ENCODE peak calls at places on chromosomes 1 and 21, in four cellular contexts. G, O, M and I are unnamed samples. For H3K79me2, the result is how much of the 10 kb centered on the place peaks cover.

GRCh38 chr1:160070243-160071163 is 543 bp upstream of the KCNJ10 start:
- DNase-seq in G (peak), M (peak), O (no peak), I (peak)

GRCh38 chr1:228378453-228379164 is 28.0 kb downstream of the TRIM11 start:
- DNase-seq in O (no peak), G (no peak), M (peak), I (peak)

GRCh38 chr1:90579212-90579802 is 137.8 kb downstream of the BARHL2 start:
- DNase-seq in G (peak), O (no peak), M (peak), I (peak)

GRCh38 chr1:87786218-87786617 is 457.5 kb downstream of the LMO4 start:
- DNase-seq in M (no peak), O (no peak), G (no peak), I (no peak)

GRCh38 chr1:63051886-63052285 is 268.0 kb downstream of the ATG4C start:
- DNase-seq in G (no peak), M (no peak), O (no peak), I (no peak)

GRCh38 chr1:999797-1000356 is at the start of gene HES4:
- DNase-seq in O (no peak), G (peak), M (peak), I (peak)

GRCh38 chr1:98388431-98388830 is 273.1 kb upstream of the SNX7 start:
- DNase-seq in M (no peak), G (no peak), O (peak), I (no peak)

GRCh38 chr1:184212649-184213314 is 161.3 kb downstream of the TSEN15 start:
- DNase-seq in G (no peak), M (no peak), O (no peak), I (no peak)

GRCh38 chr1:96236156-96236739 is 485.3 kb upstream of the PTBP2 start:
- DNase-seq in O (no peak), G (peak), M (peak), I (peak)

GRCh38 chr1:60963167-60963909 is 119.0 kb upstream of the NFIA start:
- DNase-seq in M (no peak), O (no peak), G (no peak), I (no peak)

GRCh38 chr1:87335175-87335992 is 6.7 kb downstream of the LMO4 start:
- DNase-seq in G (peak), M (peak), O (no peak), I (peak)

GRCh38 chr1:221874285-221875003 is 132.6 kb upstream of the DUSP10 start:
- DNase-seq in G (no peak), O (no peak), M (no peak), I (no peak)

GRCh38 chr1:162040657-162041056 is 17.0 kb upstream of the OLFML2B start:
- DNase-seq in M (no peak), O (no peak), G (peak), I (no peak)

GRCh38 chr1:167849656-167850055 is 64.3 kb downstream of the ADCY10 start:
- DNase-seq in O (no peak), G (no peak), M (no peak), I (no peak)

GRCh38 chr1:153795325-153795837 is 20.2 kb downstream of the SLC27A3 start:
- DNase-seq in O (no peak), M (no peak), G (no peak), I (no peak)

GRCh38 chr1:89425056-89425455 is 61.2 kb downstream of the GBP6 start:
- DNase-seq in M (no peak), G (no peak), O (no peak), I (no peak)

GRCh38 chr1:46818591-46818990 is 19.7 kb downstream of the CYP4B1 start:
- DNase-seq in M (no peak), G (no peak), O (no peak), I (no peak)

GRCh38 chr1:115506523-115507255 is 135.1 kb upstream of the VANGL1 start:
- DNase-seq in O (no peak), M (no peak), G (no peak), I (no peak)

GRCh38 chr1:226719596-226720386 is 19.3 kb downstream of the ITPKB start:
- DNase-seq in G (no peak), O (no peak), M (no peak), I (no peak)

GRCh38 chr1:84122780-84123382 is 21.2 kb upstream of the PRKACB start:
- DNase-seq in M (peak), G (peak), O (no peak), I (peak)

GRCh38 chr1:41371630-41372599 is 10.7 kb downstream of the FOXO6 start:
- DNase-seq in M (peak), G (peak), O (no peak), I (no peak)

GRCh38 chr1:196034080-196034706 is 574.0 kb downstream of the KCNT2 start:
- DNase-seq in G (no peak), O (no peak), M (no peak), I (no peak)

GRCh38 chr1:225532240-225532944 is 104.6 kb upstream of the LBR start:
- DNase-seq in O (no peak), M (no peak), G (no peak), I (no peak)

GRCh38 chr1:927234-927633 is 3.5 kb downstream of the SAMD11 start:
- DNase-seq in G (no peak), M (no peak), O (no peak), I (no peak)

GRCh38 chr1:16386454-16387113 is 19.5 kb downstream of the SZRD1 start:
- DNase-seq in O (no peak), G (peak), M (peak), I (no peak)

GRCh38 chr1:155717041-155717440 is 28.1 kb downstream of the DAP3 start:
- DNase-seq in M (no peak), G (no peak), O (peak), I (no peak)

GRCh38 chr1:42971848-42972291 is 13.2 kb upstream of the SLC2A1 start:
- DNase-seq in G (no peak), M (no peak), O (no peak), I (no peak)

GRCh38 chr1:212959266-212960220 is 9.2 kb downstream of the VASH2 start:
- DNase-seq in O (peak), G (no peak), M (no peak), I (no peak)

GRCh38 chr1:152520561-152521090 is 6.3 kb downstream of the CRCT1 start:
- DNase-seq in G (no peak), O (no peak), M (no peak), I (no peak)

GRCh38 chr1:205301842-205302588 is 19.5 kb downstream of the NUAK2 start:
- DNase-seq in M (no peak), G (no peak), O (no peak), I (no peak)
- TF ChIP-seq FOXM1 in M (no peak), G (no peak), O (no peak), I (no peak)

GRCh38 chr1:65163193-65163805 is 15.3 kb downstream of the AK4 start:
- DNase-seq in O (no peak), M (no peak), G (no peak), I (no peak)
- H3K79me2 ChIP-seq in O (half or more), M (under half), G (half or more), I (half or more)

DNA sequence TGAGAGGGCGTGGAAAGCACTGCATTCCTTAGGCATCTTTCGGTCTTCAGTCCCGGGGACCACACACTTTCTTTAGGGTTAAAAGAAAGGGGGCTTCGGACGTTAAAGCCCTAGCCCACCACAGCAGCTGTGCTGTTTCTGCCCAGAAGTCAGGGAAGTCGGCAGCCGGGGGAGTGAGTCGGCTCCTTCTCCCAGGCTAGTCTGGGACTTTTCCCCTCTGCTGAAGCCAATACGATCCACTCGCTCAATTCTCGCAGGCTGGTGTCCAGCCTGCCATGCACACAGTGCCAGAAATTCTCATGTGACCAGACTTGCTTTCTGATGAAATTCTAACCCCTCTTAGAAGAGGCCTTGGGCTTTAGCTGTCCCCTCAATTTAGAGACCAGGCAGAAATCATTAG is 67.7 kb downstream of the BCAR3 start:
- DNase-seq in M (no peak), O (no peak), G (no peak), I (no peak)
- TF ChIP-seq FOXM1 in M (no peak), O (no peak), G (no peak), I (no peak)

GRCh38 chr21:45423968-45424853 is 19.2 kb downstream of the COL18A1 start:
- DNase-seq in M (no peak), O (no peak), G (no peak), I (no peak)
- H3K79me2 ChIP-seq in M (half or more), O (under half), G (half or more), I (under half)